ENCODE peak calls at places on chromosome 1, in seven cellular contexts. Z, X, F, Y, L, U and B are unnamed samples.

GRCh38 chr1:8448906-8449661 is 131.2 kb downstream of the SLC45A1 start:
- DNase-seq in X (no peak), F (no peak), U (no peak), Z (no peak), Y (peak), L (no peak), B (no peak)

GRCh38 chr1:162927421-162927820 is 66.4 kb upstream of the CCDC190 start:
- DNase-seq in Z (no peak), L (no peak), Y (no peak), F (no peak), X (no peak), U (no peak), B (no peak)

GRCh38 chr1:28099050-28099769 is 10.8 kb upstream of the EYA3 start:
- DNase-seq in Z (no peak), X (no peak), L (peak), F (no peak), Y (no peak), U (no peak), B (no peak)

GRCh38 chr1:149845416-149845815 is 54.0 kb upstream of the BOLA1 start:
- DNase-seq in X (no peak), Z (no peak), Y (no peak), F (no peak), L (peak), U (no peak), B (no peak)

GRCh38 chr1:25617626-25618432 is 1.2 kb downstream of the MAN1C1 start:
- DNase-seq in U (peak), Z (no peak), F (no peak), L (peak), Y (no peak), X (no peak), B (peak)

GRCh38 chr1:119116725-119117124 is 23.7 kb downstream of the WARS2 start:
- DNase-seq in U (no peak), Z (no peak), Y (no peak), X (no peak), L (no peak), F (no peak), B (no peak)

GRCh38 chr1:9093581-9093980 is 24.1 kb upstream of the SLC2A5 start:
- DNase-seq in X (no peak), F (no peak), U (no peak), Z (no peak), L (no peak), Y (no peak), B (no peak)

GRCh38 chr1:21586926-21587601 is 77.8 kb downstream of the ALPL start:
- DNase-seq in L (peak), F (peak), X (peak), Z (peak), U (peak), Y (no peak), B (peak)

GRCh38 chr1:71603044-71603776 is 522.4 kb upstream of the ZRANB2 start:
- DNase-seq in X (no peak), F (no peak), U (no peak), L (no peak), Y (no peak), Z (no peak), B (no peak)

GRCh38 chr1:208936431-208936830 is 647.1 kb upstream of the CAMK1G start:
- DNase-seq in Y (no peak), U (no peak), X (no peak), L (no peak), Z (no peak), F (no peak), B (no peak)

GRCh38 chr1:95948023-95948422 is 714.0 kb downstream of the RWDD3 start:
- DNase-seq in F (no peak), Y (no peak), L (no peak), U (no peak), Z (no peak), X (no peak), B (no peak)

GRCh38 chr1:28428012-28428411 is 58.5 kb downstream of the PHACTR4 start:
- DNase-seq in Y (no peak), F (no peak), L (no peak), X (no peak), Z (no peak), U (no peak), B (no peak)

GRCh38 chr1:41404308-41404755 is 43.1 kb downstream of the FOXO6 start:
- DNase-seq in Y (no peak), L (no peak), X (no peak), Z (no peak), U (no peak), F (no peak), B (no peak)

GRCh38 chr1:98342556-98342955 is 319.0 kb upstream of the SNX7 start:
- DNase-seq in F (no peak), Z (no peak), X (no peak), U (no peak), L (no peak), Y (no peak), B (no peak)

GRCh38 chr1:52296345-52296744 is 69.7 kb downstream of the CC2D1B start:
- DNase-seq in Z (no peak), F (no peak), L (no peak), X (no peak), U (no peak), Y (no peak), B (no peak)

GRCh38 chr1:238738942-238739341 is 647.4 kb upstream of the CHRM3 start:
- DNase-seq in Z (no peak), X (no peak), L (no peak), Y (no peak), F (no peak), U (no peak), B (no peak)

GRCh38 chr1:192544983-192545393 is 30.6 kb upstream of the RGS1 start:
- DNase-seq in F (no peak), X (no peak), Z (no peak), Y (no peak), L (no peak), U (no peak), B (no peak)

GRCh38 chr1:172951728-172952365 is 98.9 kb downstream of the TNFSF18 start:
- DNase-seq in Z (no peak), U (no peak), L (no peak), Y (peak), F (no peak), X (peak), B (no peak)

GRCh38 chr1:184457500-184457899 is 70.7 kb downstream of the C1orf21 start:
- DNase-seq in U (no peak), Z (no peak), Y (peak), L (no peak), F (no peak), X (no peak), B (no peak)

GRCh38 chr1:110581637-110582036 is 24.5 kb downstream of the KCNA2 start:
- DNase-seq in L (no peak), U (no peak), Z (no peak), F (no peak), Y (no peak), X (no peak), B (no peak)

GRCh38 chr1:216691710-216692109 is 31.5 kb downstream of the ESRRG start:
- DNase-seq in X (no peak), L (no peak), Z (no peak), U (no peak), F (no peak), Y (no peak), B (no peak)

GRCh38 chr1:9721606-9722377 is 70.3 kb downstream of the PIK3CD start:
- DNase-seq in Z (peak), Y (no peak), F (no peak), X (no peak), L (peak), U (no peak), B (no peak)

GRCh38 chr1:149844096-149844495 is 55.3 kb upstream of the BOLA1 start:
- DNase-seq in Y (peak), F (no peak), L (peak), X (no peak), U (no peak), Z (no peak), B (no peak)

GRCh38 chr1:66278260-66279046 is 255.5 kb upstream of the SGIP1 start:
- DNase-seq in X (no peak), U (no peak), Y (peak), L (no peak), F (no peak), Z (no peak), B (no peak)

GRCh38 chr1:43982798-43983197 is 3.8 kb downstream of the B4GALT2 start:
- DNase-seq in U (no peak), Y (no peak), F (no peak), X (no peak), Z (no peak), L (no peak), B (peak)

GRCh38 chr1:75725861-75726361 is 1.4 kb downstream of the ACADM start:
- DNase-seq in X (no peak), U (no peak), F (peak), L (peak), Y (no peak), Z (peak), B (no peak)
- H3K27ac ChIP-seq in X (peak), U (peak), F (peak), L (peak), Y (no peak), Z (peak), B (no peak)

DNA sequence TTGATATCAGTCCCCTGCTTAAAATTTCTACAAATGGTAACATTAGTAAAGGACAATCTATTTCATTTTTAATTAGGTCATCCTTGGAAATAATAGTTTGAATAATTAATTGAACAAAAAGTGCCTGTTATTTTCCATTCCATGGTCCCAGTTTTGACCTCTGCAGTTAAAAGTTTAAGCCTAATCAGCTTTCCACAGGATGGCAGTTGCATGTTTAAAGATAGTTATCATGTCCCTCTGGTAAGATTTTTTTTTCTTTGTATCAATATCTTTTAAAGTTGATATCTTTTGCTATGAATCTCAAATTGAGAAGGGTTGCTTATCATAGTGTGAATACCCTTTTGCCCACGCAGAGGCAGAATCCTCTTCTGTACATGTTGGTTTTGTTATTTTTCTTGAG is 90.4 kb downstream of the HS2ST1 start:
- DNase-seq in Y (no peak), U (no peak), F (no peak), Z (no peak), X (no peak), L (no peak), B (no peak)
- H3K4me3 ChIP-seq in Y (no peak), U (no peak), F (no peak), Z (no peak), X (no peak), L (no peak), B (no peak)

DNA sequence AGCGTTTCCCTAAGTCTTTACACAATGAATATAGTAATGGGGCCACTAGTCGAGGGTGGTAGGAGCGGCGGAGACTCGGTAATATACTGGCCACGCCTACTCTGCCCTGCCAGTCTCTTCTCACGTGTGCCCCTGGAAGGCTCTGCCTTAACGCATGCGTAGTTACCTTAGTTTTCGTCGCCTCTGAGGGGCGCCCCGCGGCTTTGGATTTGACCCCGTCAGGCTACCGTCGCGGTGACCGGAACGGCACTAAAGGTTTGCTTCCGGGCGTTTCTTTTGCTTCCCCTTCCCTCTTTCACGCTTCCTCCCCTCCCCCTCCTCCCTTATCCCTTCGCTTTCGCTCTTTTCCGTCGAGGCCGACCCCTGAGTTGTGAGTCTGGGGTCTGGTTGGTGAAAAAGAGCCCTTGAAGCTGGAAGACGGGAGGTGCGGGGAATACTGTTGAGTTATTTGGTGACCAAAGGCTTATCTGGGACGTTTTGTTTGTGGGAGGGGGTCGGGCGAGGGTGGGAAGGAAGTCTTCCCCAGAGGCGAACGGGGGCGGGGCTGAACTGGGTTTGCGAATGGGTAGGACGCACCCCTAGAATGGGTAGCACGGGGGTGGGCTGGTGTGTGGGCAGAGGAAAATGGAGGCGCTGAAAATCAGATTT is at the start of gene SETDB1:
- DNase-seq in X (peak), L (peak), F (peak), U (peak), Z (peak), Y (peak), B (peak)
- TF ChIP-seq CTCF in X (no peak), L (no peak), F (no peak), U (no peak), Z (no peak), Y (peak), B (no peak)

DNA sequence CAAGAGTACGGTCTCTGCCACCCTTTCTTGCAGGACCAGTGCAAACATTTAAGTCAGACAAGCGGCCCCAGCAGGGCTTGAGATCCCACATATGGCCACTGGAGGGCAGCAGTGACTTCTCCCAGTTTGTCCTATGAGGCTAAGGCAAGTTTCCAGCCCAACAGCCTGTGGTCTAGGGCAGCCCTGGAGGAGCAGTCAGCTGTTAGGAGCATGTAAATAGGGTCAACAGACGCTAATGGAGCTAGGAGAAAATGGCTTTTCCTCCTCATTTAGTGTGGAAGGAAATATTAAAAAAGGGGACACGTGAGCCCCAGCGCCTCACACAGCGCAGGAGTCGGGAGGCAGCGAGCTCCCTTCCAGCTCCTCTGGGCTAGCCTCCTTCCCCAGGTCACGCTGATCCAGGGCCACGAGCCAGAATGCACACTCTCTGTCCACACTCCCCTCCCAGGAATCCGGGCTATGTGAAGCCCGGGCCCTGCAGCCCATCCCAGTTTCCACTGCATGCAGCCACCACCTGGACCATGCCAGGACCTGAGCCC is 95.6 kb downstream of the LAMC2 start:
- DNase-seq in Z (peak), X (peak), F (peak), Y (peak), U (peak), L (peak), B (peak)
- H3K27ac ChIP-seq in Z (peak), X (peak), F (peak), Y (peak), U (peak), L (peak), B (peak)

GRCh38 chr1:233614173-233614742 is 352 bp downstream of the KCNK1 start:
- DNase-seq in U (peak), F (no peak), Z (peak), Y (peak), L (no peak), X (peak), B (peak)
- H3K4me3 ChIP-seq in U (peak), F (peak), Z (peak), Y (peak), L (peak), X (peak), B (peak)

DNA sequence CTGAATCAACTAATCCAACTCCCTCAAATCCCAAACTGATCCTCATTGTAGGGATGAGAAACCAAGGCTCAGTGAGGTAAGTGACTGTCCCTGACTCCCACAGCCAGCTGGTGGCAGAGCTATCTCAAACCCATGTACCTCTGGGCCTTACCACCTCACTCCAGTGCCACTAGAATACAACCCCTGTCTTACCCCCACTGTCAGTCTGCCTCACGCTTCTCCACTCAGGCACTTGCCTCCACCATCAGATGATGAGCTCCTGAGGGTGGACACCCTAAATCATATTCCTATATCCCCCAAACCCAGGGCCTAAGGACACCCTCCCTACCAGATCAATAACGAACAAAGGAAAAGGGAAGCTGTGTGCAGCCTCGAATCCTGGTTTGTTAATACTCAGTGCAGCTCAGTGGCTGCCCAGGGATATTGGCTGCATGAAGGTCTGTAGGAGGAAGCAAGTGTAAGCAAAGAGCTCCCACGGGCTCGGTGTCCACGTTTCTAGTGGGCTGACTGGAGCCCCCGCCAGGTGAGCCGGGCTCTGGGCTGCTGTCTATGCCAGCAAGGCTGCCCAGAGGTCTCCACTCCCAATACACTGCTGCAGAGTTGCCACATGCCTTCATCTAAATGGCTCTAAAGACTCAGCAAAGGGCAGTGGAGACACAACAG is 533.4 kb downstream of the MATN1 start:
- DNase-seq in Y (no peak), L (no peak), Z (no peak), U (no peak), X (no peak), F (no peak), B (no peak)
- TF ChIP-seq CTCF in Y (no peak), L (no peak), Z (no peak), U (no peak), X (no peak), F (no peak), B (no peak)